ENCODE peak calls at places on chromosomes 16 and 17, in eight cellular contexts. T is stomach, J is HepG2, K is transverse colon, I is GM12878, H is esophagus muscularis mucosa, C is K562, Y is H1. B is an unnamed sample.

GRCh38 chr17:57530508-57530907 is 214.6 kb downstream of the CCDC182 start:
- DNase-seq in T (no peak), J (no peak), K (no peak), I (no peak), H (no peak), C (no peak), Y (no peak), B (no peak)

GRCh38 chr17:50662632-50663225 is 28.0 kb downstream of the ABCC3 start:
- DNase-seq in T (no peak), J (no peak), K (no peak), I (no peak), H (no peak), C (no peak), Y (no peak), B (no peak)

GRCh38 chr16:87056083-87056482 is 261.1 kb downstream of the C16orf95 start:
- DNase-seq in T (no peak), J (no peak), K (no peak), I (no peak), H (no peak), C (no peak), Y (no peak), B (peak; percentile 41)

GRCh38 chr17:58195518-58196123 is 3.1 kb downstream of the EPX start:
- DNase-seq in T (no peak), J (no peak), K (no peak), I (no peak), H (no peak), C (no peak), Y (no peak), B (no peak)

GRCh38 chr17:80804466-80804865 is 187.2 kb upstream of the CHMP6 start:
- DNase-seq in T (no peak), J (no peak), K (no peak), I (no peak), H (no peak), C (no peak), Y (no peak), B (no peak)

GRCh38 chr17:19730829-19731228 is 14.4 kb upstream of the SLC47A2 start:
- DNase-seq in T (no peak), J (no peak), K (no peak), I (no peak), H (no peak), C (no peak), Y (no peak), B (no peak)

GRCh38 chr17:49021768-49022103 is 24.6 kb downstream of the IGF2BP1 start:
- DNase-seq in T (no peak), J (no peak), K (no peak), I (no peak), H (no peak), C (no peak), Y (no peak), B (no peak)

GRCh38 chr16:51636913-51637743 is 486.1 kb upstream of the SALL1 start:
- DNase-seq in T (no peak), J (no peak), K (no peak), I (no peak), H (no peak), C (no peak), Y (peak; percentile 85), B (no peak)

GRCh38 chr17:45861185-45861584 is 16.5 kb downstream of the SPPL2C start:
- DNase-seq in T (no peak), J (no peak), K (no peak), I (no peak), H (no peak), C (no peak), Y (no peak), B (no peak)

GRCh38 chr16:31193874-31194273 is 8.7 kb downstream of the PYCARD start:
- DNase-seq in T (no peak), J (no peak), K (no peak), I (no peak), H (no peak), C (no peak), Y (no peak), B (no peak)

GRCh38 chr16:31194898-31195297 is 7.7 kb downstream of the PYCARD start:
- DNase-seq in T (no peak), J (no peak), K (no peak), I (no peak), H (no peak), C (no peak), Y (no peak), B (no peak)

GRCh38 chr16:31191697-31192428 is 10.7 kb downstream of the PYCARD start:
- DNase-seq in T (no peak), J (no peak), K (no peak), I (no peak), H (no peak), C (no peak), Y (no peak), B (no peak)

GRCh38 chr16:31190818-31191444 is 11.0 kb downstream of the FUS start:
- DNase-seq in T (no peak), J (no peak), K (no peak), I (no peak), H (no peak), C (no peak), Y (no peak), B (no peak)

GRCh38 chr16:31192856-31193642 is 9.5 kb downstream of the PYCARD start:
- DNase-seq in T (no peak), J (no peak), K (no peak), I (no peak), H (no peak), C (no peak), Y (no peak), B (no peak)
- TF ChIP-seq POLR2AphosphoS5 in T (no peak), J (peak; percentile 41), K (no peak), I (peak; percentile 76), H (no peak), C (peak; percentile 8), Y (peak; percentile 63), B (no peak)

GRCh38 chr17:70091005-70091568 is 16.1 kb downstream of the KCNJ16 start:
- DNase-seq in T (no peak), J (no peak), K (no peak), I (no peak), H (no peak), C (no peak), Y (no peak), B (no peak)
- TF ChIP-seq EP300 in T (no peak), J (no peak), K (no peak), I (no peak), H (no peak), C (no peak), Y (no peak), B (no peak)

GRCh38 chr16:10387378-10387681 is 1.5 kb downstream of the ATF7IP2 start:
- DNase-seq in T (no peak), J (no peak), K (no peak), I (no peak), H (no peak), C (no peak), Y (no peak), B (no peak)

GRCh38 chr16:10383626-10384025 is 2.2 kb upstream of the ATF7IP2 start:
- DNase-seq in T (no peak), J (no peak), K (no peak), I (no peak), H (no peak), C (no peak), Y (no peak), B (no peak)

GRCh38 chr16:10388987-10389386 is 3.1 kb downstream of the ATF7IP2 start:
- DNase-seq in T (no peak), J (no peak), K (no peak), I (no peak), H (no peak), C (no peak), Y (no peak), B (no peak)

GRCh38 chr16:10386517-10387377 is 886 bp downstream of the ATF7IP2 start:
- DNase-seq in T (no peak), J (peak; percentile 51), K (no peak), I (peak; percentile 5), H (no peak), C (no peak), Y (no peak), B (no peak)

DNA sequence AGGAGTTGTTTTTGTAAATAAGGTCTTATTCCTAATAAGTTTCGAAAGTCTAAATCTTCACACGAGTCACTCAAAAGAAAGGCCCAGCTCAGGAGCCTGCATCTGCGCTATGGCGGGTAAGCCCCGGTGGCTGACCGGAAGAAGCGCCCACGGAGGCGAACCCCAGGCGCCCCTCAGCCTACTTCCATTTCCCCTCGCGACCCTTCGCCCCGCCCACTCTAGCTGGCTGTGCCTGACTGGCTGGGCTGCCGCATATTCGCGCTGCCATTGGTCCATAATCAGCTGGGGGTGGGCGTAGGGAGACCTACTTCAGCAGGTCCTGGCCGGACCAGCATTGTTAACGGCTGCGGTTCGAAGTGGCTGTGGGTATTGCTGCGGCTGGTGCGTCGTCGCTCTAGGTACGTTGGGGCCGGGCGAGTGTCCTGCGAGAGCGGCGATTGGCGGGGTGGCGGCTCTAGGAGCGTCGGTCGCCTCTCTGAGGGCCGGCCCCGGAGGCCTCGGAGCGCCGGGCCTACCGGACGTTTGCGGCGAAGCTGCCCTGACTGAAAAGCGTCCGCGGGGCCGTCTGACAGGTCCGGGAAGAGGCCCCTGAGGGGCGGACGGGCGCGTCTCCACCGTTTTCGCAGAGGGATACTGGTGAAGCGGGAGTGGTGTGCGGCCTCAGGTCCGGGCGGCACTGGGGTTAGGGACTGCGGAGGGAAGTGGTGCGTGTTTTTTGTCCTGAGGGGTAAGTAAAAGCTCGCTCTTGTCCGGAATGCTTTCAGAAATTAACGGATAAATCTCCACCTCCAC is at the start of gene ATF7IP2:
- DNase-seq in T (peak; percentile 89), J (peak; percentile 98), K (peak; percentile 86), I (peak; percentile 80), H (peak; percentile 94), C (peak; percentile 96), Y (peak; percentile 89), B (peak; percentile 88)
- TF ChIP-seq POLR2AphosphoS5 in T (peak; percentile 34), J (peak; percentile 100), K (peak; percentile 91), I (peak; percentile 97), H (peak; percentile 85), C (peak; percentile 90), Y (peak; percentile 99), B (peak; percentile 53)

GRCh38 chr16:4833584-4833983 is 13.5 kb downstream of the GLYR1 start:
- DNase-seq in T (no peak), J (no peak), K (no peak), I (no peak), H (no peak), C (no peak), Y (no peak), B (no peak)

GRCh38 chr16:4839942-4840341 is 7.1 kb downstream of the GLYR1 start:
- DNase-seq in T (no peak), J (no peak), K (no peak), I (no peak), H (no peak), C (no peak), Y (no peak), B (no peak)

GRCh38 chr16:4837733-4838501 is 9.2 kb downstream of the GLYR1 start:
- DNase-seq in T (no peak), J (no peak), K (no peak), I (no peak), H (no peak), C (no peak), Y (no peak), B (no peak)

GRCh38 chr16:4832698-4833343 is 14.3 kb downstream of the GLYR1 start:
- DNase-seq in T (no peak), J (no peak), K (no peak), I (no peak), H (no peak), C (no peak), Y (no peak), B (no peak)

DNA sequence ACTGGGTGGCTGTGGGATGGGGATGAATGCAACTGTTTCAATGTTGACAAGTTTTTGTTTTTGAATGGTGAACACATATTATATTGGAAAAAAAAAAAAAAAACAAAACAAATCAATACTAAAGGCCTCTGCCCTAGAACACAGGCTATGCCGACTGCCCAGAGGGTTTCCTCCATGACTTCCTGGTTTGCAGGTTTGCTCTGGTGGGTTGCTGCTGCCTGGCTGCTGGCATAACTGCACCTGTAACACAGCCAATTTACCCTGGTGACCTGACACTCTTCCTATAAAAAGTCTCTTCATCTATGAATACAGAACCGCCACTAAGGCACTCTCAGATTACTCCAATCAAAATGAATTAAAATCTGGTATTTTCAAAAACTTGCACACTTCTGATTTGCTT is 10.4 kb downstream of the GLYR1 start:
- DNase-seq in T (no peak), J (no peak), K (no peak), I (no peak), H (no peak), C (no peak), Y (no peak), B (no peak)
- TF ChIP-seq EP300 in T (no peak), J (no peak), K (no peak), I (no peak), H (no peak), C (no peak), Y (no peak), B (no peak)

B was measured in sigmoid colon.